ENCODE peak calls at places on chromosomes 2 and 18, in seven cellular contexts. One of them, this sample, is unnamed. For H3K4me1, the result is how much of the 10 kb centered on the place peaks cover.

GRCh38 chr2:224927011-224927410 is 115.3 kb downstream of the DOCK10 start:
- ATAC-seq in HepG2: no peak
- ATAC-seq in Panc1: no peak
- ATAC-seq in GM12878: peak
- ATAC-seq in GM23338: no peak
- ATAC-seq in HCT116: no peak
- ATAC-seq in K562: no peak
- ATAC-seq in this sample: no peak

GRCh38 chr2:66509326-66509811 is 74.4 kb downstream of the MEIS1 start:
- ATAC-seq in HepG2: no peak
- ATAC-seq in Panc1: no peak
- ATAC-seq in GM12878: no peak
- ATAC-seq in GM23338: no peak
- ATAC-seq in HCT116: no peak
- ATAC-seq in K562: no peak
- ATAC-seq in this sample: no peak

GRCh38 chr2:241673189-241673663 is 13.4 kb downstream of the DTYMK start:
- ATAC-seq in HepG2: no peak
- ATAC-seq in Panc1: no peak
- ATAC-seq in GM12878: no peak
- ATAC-seq in GM23338: no peak
- ATAC-seq in HCT116: no peak
- ATAC-seq in K562: no peak
- ATAC-seq in this sample: no peak

GRCh38 chr2:24429711-24430110 is 61.3 kb upstream of the NCOA1 start:
- ATAC-seq in HepG2: no peak
- ATAC-seq in Panc1: no peak
- ATAC-seq in GM12878: no peak
- ATAC-seq in GM23338: no peak
- ATAC-seq in HCT116: no peak
- ATAC-seq in K562: peak
- ATAC-seq in this sample: no peak

GRCh38 chr2:162053808-162054155 is 20.2 kb downstream of the DPP4 start:
- ATAC-seq in HepG2: peak
- ATAC-seq in Panc1: no peak
- ATAC-seq in GM12878: no peak
- ATAC-seq in GM23338: no peak
- ATAC-seq in HCT116: no peak
- ATAC-seq in K562: no peak
- ATAC-seq in this sample: no peak

GRCh38 chr2:26251893-26252292 is 7.2 kb downstream of the HADHB start:
- ATAC-seq in HepG2: peak
- ATAC-seq in Panc1: no peak
- ATAC-seq in GM12878: peak
- ATAC-seq in GM23338: peak
- ATAC-seq in HCT116: no peak
- ATAC-seq in K562: peak
- ATAC-seq in this sample: peak

GRCh38 chr2:98710709-98711108 is 20.2 kb downstream of the MGAT4A start:
- ATAC-seq in HepG2: no peak
- ATAC-seq in Panc1: no peak
- ATAC-seq in GM12878: no peak
- ATAC-seq in GM23338: no peak
- ATAC-seq in HCT116: no peak
- ATAC-seq in K562: no peak
- ATAC-seq in this sample: no peak

GRCh38 chr2:102508863-102509262 is 35.8 kb downstream of the SLC9A4 start:
- ATAC-seq in HepG2: no peak
- ATAC-seq in Panc1: no peak
- ATAC-seq in GM12878: no peak
- ATAC-seq in GM23338: no peak
- ATAC-seq in HCT116: no peak
- ATAC-seq in K562: no peak
- ATAC-seq in this sample: no peak

GRCh38 chr2:144625216-144626010 is 105.5 kb upstream of the ZEB2 start:
- ATAC-seq in HepG2: no peak
- ATAC-seq in Panc1: no peak
- ATAC-seq in GM12878: no peak
- ATAC-seq in GM23338: no peak
- ATAC-seq in HCT116: no peak
- ATAC-seq in K562: no peak
- ATAC-seq in this sample: no peak

DNA sequence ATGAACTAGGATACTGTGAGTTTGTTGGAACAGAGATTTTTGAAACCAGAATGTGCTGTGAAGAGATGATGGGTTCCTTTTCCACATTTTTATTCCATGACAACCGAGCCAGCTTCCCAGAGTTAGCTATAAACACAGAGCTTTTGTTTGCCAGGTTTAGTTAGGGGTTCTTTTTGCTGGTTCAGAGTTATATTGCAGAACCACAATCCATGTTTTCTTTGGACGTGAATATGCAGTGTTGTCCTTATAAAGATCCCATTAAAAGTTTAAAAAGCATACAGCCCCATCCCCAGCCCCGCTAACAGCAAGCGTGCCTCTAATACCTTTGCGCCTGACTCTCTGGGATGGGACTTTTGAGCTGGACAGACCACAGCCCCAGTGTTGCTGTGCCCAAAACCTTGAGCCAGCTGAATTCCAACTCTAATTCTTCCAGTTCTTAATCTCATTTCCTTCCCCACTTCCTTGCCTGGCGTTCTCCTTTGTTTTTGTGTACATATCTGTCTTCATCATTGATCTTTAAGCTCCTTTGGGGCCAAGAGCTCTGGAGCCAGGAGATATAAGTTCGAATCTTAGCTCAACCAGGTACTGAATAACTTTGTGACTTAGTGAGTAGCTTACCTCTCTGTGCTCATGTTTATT is 72.3 kb downstream of the SPATS2L start:
- ATAC-seq in HepG2: no peak
- ATAC-seq in Panc1: no peak
- ATAC-seq in GM12878: no peak
- ATAC-seq in GM23338: no peak
- ATAC-seq in HCT116: no peak
- ATAC-seq in K562: no peak
- ATAC-seq in this sample: no peak
- H3K4me1 ChIP-seq in HepG2: half or more
- H3K4me1 ChIP-seq in Panc1: half or more
- H3K4me1 ChIP-seq in GM12878: under half
- H3K4me1 ChIP-seq in GM23338: half or more
- H3K4me1 ChIP-seq in HCT116: half or more
- H3K4me1 ChIP-seq in K562: half or more
- H3K4me1 ChIP-seq in this sample: half or more

GRCh38 chr2:61253136-61253535 is 91.1 kb downstream of the C2orf74 start:
- ATAC-seq in HepG2: no peak
- ATAC-seq in Panc1: no peak
- ATAC-seq in GM12878: no peak
- ATAC-seq in GM23338: no peak
- ATAC-seq in HCT116: no peak
- ATAC-seq in K562: no peak
- ATAC-seq in this sample: no peak

GRCh38 chr2:61252031-61252430 is 90.0 kb downstream of the C2orf74 start:
- ATAC-seq in HepG2: no peak
- ATAC-seq in Panc1: no peak
- ATAC-seq in GM12878: no peak
- ATAC-seq in GM23338: no peak
- ATAC-seq in HCT116: no peak
- ATAC-seq in K562: no peak
- ATAC-seq in this sample: no peak

GRCh38 chr2:61257446-61257845 is 95.5 kb downstream of the C2orf74 start:
- ATAC-seq in HepG2: no peak
- ATAC-seq in Panc1: no peak
- ATAC-seq in GM12878: no peak
- ATAC-seq in GM23338: no peak
- ATAC-seq in HCT116: no peak
- ATAC-seq in K562: no peak
- ATAC-seq in this sample: no peak

GRCh38 chr2:61254536-61254935 is 92.5 kb downstream of the C2orf74 start:
- ATAC-seq in HepG2: no peak
- ATAC-seq in Panc1: no peak
- ATAC-seq in GM12878: no peak
- ATAC-seq in GM23338: no peak
- ATAC-seq in HCT116: no peak
- ATAC-seq in K562: no peak
- ATAC-seq in this sample: no peak

DNA sequence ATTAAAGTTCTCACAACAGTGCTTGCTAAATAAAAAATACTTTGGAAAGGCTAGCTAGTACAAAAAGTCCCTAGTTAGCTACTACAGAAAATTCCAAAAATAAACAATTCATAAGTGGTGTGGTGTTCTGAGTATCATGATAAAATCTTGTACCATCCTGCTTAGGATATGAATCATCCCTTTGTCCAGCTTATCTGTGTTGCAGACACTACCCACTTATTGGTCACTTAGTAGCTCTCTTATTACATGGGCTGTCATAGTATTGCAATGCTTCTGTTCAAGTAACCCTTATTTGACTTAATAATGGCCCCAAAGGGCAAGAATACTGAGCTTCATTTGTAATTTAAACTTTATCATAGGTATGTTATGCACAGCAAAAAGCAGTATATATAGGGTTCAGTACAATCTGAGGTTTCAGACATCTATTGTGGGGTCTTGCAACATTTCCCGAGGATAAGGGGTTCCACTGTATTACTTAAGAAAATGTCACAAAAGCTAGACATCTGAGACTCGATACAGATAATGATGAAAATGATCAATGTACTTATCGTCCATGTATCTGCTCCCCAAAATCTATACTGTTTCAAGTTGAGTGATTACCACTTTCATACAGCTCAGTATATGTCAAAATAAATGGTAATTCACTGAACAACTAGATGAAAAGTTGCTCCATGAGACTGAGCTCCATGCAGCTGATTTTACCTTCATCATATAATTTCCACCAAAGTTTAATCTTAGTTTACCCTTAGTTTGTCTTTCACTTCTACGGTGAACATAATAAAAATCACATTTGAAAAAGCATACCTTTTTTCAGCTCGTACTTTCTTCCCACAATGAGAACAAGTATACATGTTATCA is 93.8 kb downstream of the C2orf74 start:
- ATAC-seq in HepG2: peak
- ATAC-seq in Panc1: peak
- ATAC-seq in GM12878: no peak
- ATAC-seq in GM23338: no peak
- ATAC-seq in HCT116: no peak
- ATAC-seq in K562: peak
- ATAC-seq in this sample: no peak
- TF ChIP-seq POLR2AphosphoS5 in HepG2: no peak
- TF ChIP-seq POLR2AphosphoS5 in Panc1: no peak
- TF ChIP-seq POLR2AphosphoS5 in GM12878: no peak
- TF ChIP-seq POLR2AphosphoS5 in GM23338: no peak
- TF ChIP-seq POLR2AphosphoS5 in HCT116: no peak
- TF ChIP-seq POLR2AphosphoS5 in K562: no peak
- TF ChIP-seq POLR2AphosphoS5 in this sample: no peak

GRCh38 chr18:36729197-36729596 is 99.6 kb downstream of the TPGS2 start:
- ATAC-seq in HepG2: no peak
- ATAC-seq in Panc1: no peak
- ATAC-seq in GM12878: peak
- ATAC-seq in GM23338: no peak
- ATAC-seq in HCT116: no peak
- ATAC-seq in K562: no peak
- ATAC-seq in this sample: no peak

GRCh38 chr18:36724169-36724568 is 104.6 kb downstream of the TPGS2 start:
- ATAC-seq in HepG2: no peak
- ATAC-seq in Panc1: no peak
- ATAC-seq in GM12878: no peak
- ATAC-seq in GM23338: no peak
- ATAC-seq in HCT116: no peak
- ATAC-seq in K562: no peak
- ATAC-seq in this sample: no peak

GRCh38 chr18:36728345-36728744 is 100.5 kb downstream of the TPGS2 start:
- ATAC-seq in HepG2: no peak
- ATAC-seq in Panc1: no peak
- ATAC-seq in GM12878: no peak
- ATAC-seq in GM23338: no peak
- ATAC-seq in HCT116: no peak
- ATAC-seq in K562: no peak
- ATAC-seq in this sample: no peak

GRCh38 chr18:36719630-36720029 is 109.2 kb downstream of the TPGS2 start:
- ATAC-seq in HepG2: no peak
- ATAC-seq in Panc1: no peak
- ATAC-seq in GM12878: no peak
- ATAC-seq in GM23338: no peak
- ATAC-seq in HCT116: no peak
- ATAC-seq in K562: no peak
- ATAC-seq in this sample: no peak

DNA sequence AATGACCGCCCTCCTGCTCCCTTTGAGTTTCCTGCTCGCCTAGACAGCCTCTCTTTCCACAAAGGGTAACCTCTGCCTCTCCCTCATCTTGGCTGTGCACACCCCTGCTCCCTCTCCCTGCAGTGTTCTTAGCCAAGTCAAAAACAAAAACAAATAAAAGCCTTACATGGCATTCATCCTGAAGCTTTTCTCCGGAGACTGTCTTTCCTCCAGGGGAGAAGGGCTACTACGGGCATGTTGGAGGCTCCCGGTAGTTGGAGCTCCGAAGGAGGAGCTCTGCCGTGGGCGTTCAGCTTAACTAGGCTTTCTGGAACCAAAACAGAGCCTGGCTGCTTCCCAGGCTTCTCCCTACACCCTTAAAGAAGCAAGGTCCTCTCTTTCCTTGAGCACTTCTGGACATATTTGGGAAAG is 104.2 kb downstream of the TPGS2 start:
- ATAC-seq in HepG2: no peak
- ATAC-seq in Panc1: no peak
- ATAC-seq in GM12878: no peak
- ATAC-seq in GM23338: no peak
- ATAC-seq in HCT116: no peak
- ATAC-seq in K562: peak
- ATAC-seq in this sample: peak
- H3K4me3 ChIP-seq in HepG2: no peak
- H3K4me3 ChIP-seq in Panc1: no peak
- H3K4me3 ChIP-seq in GM12878: no peak
- H3K4me3 ChIP-seq in GM23338: no peak
- H3K4me3 ChIP-seq in HCT116: no peak
- H3K4me3 ChIP-seq in K562: no peak
- H3K4me3 ChIP-seq in this sample: peak

GRCh38 chr2:47867205-47867604 is 39.1 kb downstream of the FBXO11 start:
- ATAC-seq in HepG2: no peak
- ATAC-seq in Panc1: no peak
- ATAC-seq in GM12878: peak
- ATAC-seq in GM23338: no peak
- ATAC-seq in HCT116: peak
- ATAC-seq in K562: no peak
- ATAC-seq in this sample: peak

GRCh38 chr2:47868611-47869352 is 37.5 kb downstream of the FBXO11 start:
- ATAC-seq in HepG2: no peak
- ATAC-seq in Panc1: no peak
- ATAC-seq in GM12878: no peak
- ATAC-seq in GM23338: no peak
- ATAC-seq in HCT116: no peak
- ATAC-seq in K562: no peak
- ATAC-seq in this sample: no peak

GRCh38 chr2:47870668-47871540 is 35.4 kb downstream of the FBXO11 start:
- ATAC-seq in HepG2: no peak
- ATAC-seq in Panc1: no peak
- ATAC-seq in GM12878: no peak
- ATAC-seq in GM23338: no peak
- ATAC-seq in HCT116: no peak
- ATAC-seq in K562: peak
- ATAC-seq in this sample: no peak

GRCh38 chr2:47872941-47873340 is 33.4 kb downstream of the FBXO11 start:
- ATAC-seq in HepG2: no peak
- ATAC-seq in Panc1: no peak
- ATAC-seq in GM12878: no peak
- ATAC-seq in GM23338: peak
- ATAC-seq in HCT116: no peak
- ATAC-seq in K562: no peak
- ATAC-seq in this sample: no peak

GRCh38 chr2:47869859-47870258 is 36.4 kb downstream of the FBXO11 start:
- ATAC-seq in HepG2: no peak
- ATAC-seq in Panc1: no peak
- ATAC-seq in GM12878: no peak
- ATAC-seq in GM23338: peak
- ATAC-seq in HCT116: no peak
- ATAC-seq in K562: peak
- ATAC-seq in this sample: no peak
- H3K4me1 ChIP-seq in HepG2: under half
- H3K4me1 ChIP-seq in Panc1: under half
- H3K4me1 ChIP-seq in GM12878: under half
- H3K4me1 ChIP-seq in GM23338: half or more
- H3K4me1 ChIP-seq in HCT116: under half
- H3K4me1 ChIP-seq in K562: under half
- H3K4me1 ChIP-seq in this sample: half or more